ENCODE peak calls at places on chromosomes 2 and 18, in seven cellular contexts. One of them, this sample, is unnamed.

GRCh38 chr2:41784496-41784895 is 263.3 kb upstream of the PKDCC start:
- DNase-seq in foreskin fibroblast: no peak
- DNase-seq in effector memory CD4-positive, alpha-beta T cell: no peak
- DNase-seq in cardiac fibroblast: no peak
- DNase-seq in OCI-LY7: no peak
- DNase-seq in GM23248: no peak
- DNase-seq in iPS-NIHi11: no peak
- DNase-seq in this sample: no peak

GRCh38 chr18:34787931-34788532 is 77.9 kb downstream of the DTNA start:
- DNase-seq in GM23248: peak; percentile 66
- DNase-seq in OCI-LY7: peak; percentile 47
- DNase-seq in iPS-NIHi11: peak; percentile 64
- DNase-seq in foreskin fibroblast: peak; percentile 81
- DNase-seq in cardiac fibroblast: peak; percentile 75
- DNase-seq in effector memory CD4-positive, alpha-beta T cell: no peak
- DNase-seq in this sample: peak; percentile 45

GRCh38 chr2:31235504-31235902 is 1.6 kb downstream of the EHD3 start:
- DNase-seq in effector memory CD4-positive, alpha-beta T cell: no peak
- DNase-seq in iPS-NIHi11: no peak
- DNase-seq in foreskin fibroblast: peak; percentile 94
- DNase-seq in GM23248: peak; percentile 93
- DNase-seq in cardiac fibroblast: peak; percentile 88
- DNase-seq in OCI-LY7: no peak
- DNase-seq in this sample: no peak

GRCh38 chr18:59881728-59882685 is 17.8 kb upstream of the PMAIP1 start:
- DNase-seq in iPS-NIHi11: no peak
- DNase-seq in cardiac fibroblast: peak; percentile 62
- DNase-seq in effector memory CD4-positive, alpha-beta T cell: no peak
- DNase-seq in OCI-LY7: no peak
- DNase-seq in GM23248: peak; percentile 60
- DNase-seq in foreskin fibroblast: peak; percentile 60
- DNase-seq in this sample: no peak

GRCh38 chr2:176885661-176886060 is 326.9 kb upstream of the HNRNPA3 start:
- DNase-seq in GM23248: no peak
- DNase-seq in cardiac fibroblast: no peak
- DNase-seq in foreskin fibroblast: no peak
- DNase-seq in OCI-LY7: no peak
- DNase-seq in effector memory CD4-positive, alpha-beta T cell: no peak
- DNase-seq in iPS-NIHi11: no peak
- DNase-seq in this sample: no peak

GRCh38 chr2:212367431-212367830 is 171.2 kb downstream of the ERBB4 start:
- DNase-seq in cardiac fibroblast: no peak
- DNase-seq in GM23248: no peak
- DNase-seq in OCI-LY7: no peak
- DNase-seq in foreskin fibroblast: no peak
- DNase-seq in effector memory CD4-positive, alpha-beta T cell: no peak
- DNase-seq in iPS-NIHi11: no peak
- DNase-seq in this sample: no peak

GRCh38 chr18:57002627-57003026 is 144.3 kb upstream of the BOD1L2 start:
- DNase-seq in cardiac fibroblast: no peak
- DNase-seq in effector memory CD4-positive, alpha-beta T cell: no peak
- DNase-seq in GM23248: no peak
- DNase-seq in OCI-LY7: no peak
- DNase-seq in foreskin fibroblast: no peak
- DNase-seq in iPS-NIHi11: no peak
- DNase-seq in this sample: no peak

GRCh38 chr2:127607399-127607908 is 38.5 kb upstream of the GPR17 start:
- DNase-seq in OCI-LY7: no peak
- DNase-seq in cardiac fibroblast: no peak
- DNase-seq in iPS-NIHi11: no peak
- DNase-seq in GM23248: no peak
- DNase-seq in foreskin fibroblast: no peak
- DNase-seq in effector memory CD4-positive, alpha-beta T cell: no peak
- DNase-seq in this sample: no peak

GRCh38 chr2:20599861-20600461 is 50.9 kb downstream of the HS1BP3 start:
- DNase-seq in iPS-NIHi11: no peak
- DNase-seq in effector memory CD4-positive, alpha-beta T cell: no peak
- DNase-seq in GM23248: no peak
- DNase-seq in OCI-LY7: no peak
- DNase-seq in cardiac fibroblast: no peak
- DNase-seq in foreskin fibroblast: no peak
- DNase-seq in this sample: no peak

GRCh38 chr2:68901199-68901515 is 30.0 kb upstream of the BMP10 start:
- DNase-seq in cardiac fibroblast: peak; percentile 52
- DNase-seq in iPS-NIHi11: no peak
- DNase-seq in GM23248: no peak
- DNase-seq in foreskin fibroblast: peak; percentile 14
- DNase-seq in effector memory CD4-positive, alpha-beta T cell: no peak
- DNase-seq in OCI-LY7: peak; percentile 20
- DNase-seq in this sample: no peak

GRCh38 chr2:108701208-108701607 is 18.1 kb upstream of the RANBP2 start:
- DNase-seq in effector memory CD4-positive, alpha-beta T cell: no peak
- DNase-seq in OCI-LY7: no peak
- DNase-seq in cardiac fibroblast: no peak
- DNase-seq in iPS-NIHi11: no peak
- DNase-seq in GM23248: no peak
- DNase-seq in foreskin fibroblast: no peak
- DNase-seq in this sample: no peak

GRCh38 chr2:205543937-205544702 is 138.2 kb upstream of the NRP2 start:
- DNase-seq in cardiac fibroblast: no peak
- DNase-seq in effector memory CD4-positive, alpha-beta T cell: no peak
- DNase-seq in OCI-LY7: no peak
- DNase-seq in foreskin fibroblast: no peak
- DNase-seq in GM23248: peak; percentile 16
- DNase-seq in iPS-NIHi11: no peak
- DNase-seq in this sample: no peak

GRCh38 chr2:11674983-11675382 is 5.0 kb upstream of the NTSR2 start:
- DNase-seq in foreskin fibroblast: no peak
- DNase-seq in iPS-NIHi11: no peak
- DNase-seq in GM23248: no peak
- DNase-seq in cardiac fibroblast: no peak
- DNase-seq in OCI-LY7: no peak
- DNase-seq in effector memory CD4-positive, alpha-beta T cell: no peak
- DNase-seq in this sample: no peak

GRCh38 chr18:8839285-8839684 is 133.9 kb downstream of the MTCL1 start:
- DNase-seq in effector memory CD4-positive, alpha-beta T cell: no peak
- DNase-seq in foreskin fibroblast: peak; percentile 40
- DNase-seq in iPS-NIHi11: no peak
- DNase-seq in GM23248: no peak
- DNase-seq in cardiac fibroblast: peak; percentile 83
- DNase-seq in OCI-LY7: no peak
- DNase-seq in this sample: no peak

GRCh38 chr2:38076710-38077430 is 919 bp upstream of the CYP1B1 start:
- DNase-seq in cardiac fibroblast: peak; percentile 89
- DNase-seq in OCI-LY7: no peak
- DNase-seq in foreskin fibroblast: peak; percentile 96
- DNase-seq in GM23248: peak; percentile 98
- DNase-seq in effector memory CD4-positive, alpha-beta T cell: no peak
- DNase-seq in iPS-NIHi11: peak; percentile 75
- DNase-seq in this sample: peak; percentile 87

This sample was measured in GM10248.